ENCODE peak calls at places on chromosomes 11 and 22, in six cellular contexts. G is G401, N is amygdala, S is anterior cingulate cortex, W is H54, X is Calu3. L is an unnamed sample.
A peak's percentile ranks its signal among the peaks of the same experiment; 100 is the strongest.

GRCh38 chr11:123181075-123181474 is 14.0 kb downstream of the CLMP start:
- DNase-seq in G (no peak), N (no peak), S (no peak), W (no peak), X (no peak), L (no peak)

GRCh38 chr22:32803020-32803758 is 1.7 kb downstream of the TIMP3 start:
- DNase-seq in G (no peak), N (no peak), S (no peak), W (peak; percentile 29), X (no peak), L (no peak)

GRCh38 chr11:66904981-66905521 is 48.2 kb downstream of the LRFN4 start:
- DNase-seq in G (peak; percentile 48), N (no peak), S (no peak), W (no peak), X (no peak), L (no peak)

GRCh38 chr11:126547161-126547560 is 191.7 kb downstream of the ST3GAL4 start:
- DNase-seq in G (no peak), N (no peak), S (no peak), W (peak; percentile 61), X (no peak), L (no peak)

GRCh38 chr11:107689317-107690202 is 22.3 kb downstream of the SLN start:
- DNase-seq in G (peak; percentile 51), N (no peak), S (no peak), W (no peak), X (peak; percentile 62), L (peak; percentile 18)

GRCh38 chr11:121615506-121615905 is 162.7 kb upstream of the SORL1-AS1 start:
- DNase-seq in G (no peak), N (no peak), S (no peak), W (no peak), X (no peak), L (no peak)

GRCh38 chr11:134275534-134276395 is at the start of gene GLB1L3:
- DNase-seq in G (peak; percentile 81), N (no peak), S (peak; percentile 39), W (no peak), X (no peak), L (peak; percentile 30)

GRCh38 chr11:116312560-116313340 is 460.0 kb downstream of the BUD13 start:
- DNase-seq in G (peak; percentile 32), N (peak; percentile 38), S (peak; percentile 75), W (no peak), X (peak; percentile 68), L (no peak)

GRCh38 chr11:33692013-33692504 is 8.6 kb downstream of the C11orf91 start:
- DNase-seq in G (peak; percentile 55), N (no peak), S (peak; percentile 43), W (no peak), X (peak; percentile 84), L (no peak)

GRCh38 chr22:37167176-37167980 is 17.7 kb upstream of the IL2RB start:
- DNase-seq in G (no peak), N (no peak), S (no peak), W (no peak), X (no peak), L (no peak)

GRCh38 chr11:2209900-2210321 is 38.3 kb upstream of the TH start:
- DNase-seq in G (no peak), N (no peak), S (no peak), W (no peak), X (no peak), L (no peak)

GRCh38 chr22:38736257-38736570 is 19.6 kb downstream of the SUN2 start:
- DNase-seq in G (no peak), N (no peak), S (no peak), W (no peak), X (no peak), L (no peak)

GRCh38 chr11:19110290-19110689 is 6.7 kb upstream of the ZDHHC13 start:
- DNase-seq in G (no peak), N (no peak), S (peak; percentile 3), W (no peak), X (no peak), L (no peak)

GRCh38 chr22:46892866-46893265 is 130.4 kb downstream of the TBC1D22A start:
- DNase-seq in G (no peak), N (no peak), S (no peak), W (no peak), X (no peak), L (no peak)

GRCh38 chr22:40818747-40819662 is at the start of gene SLC25A17:
- DNase-seq in G (peak; percentile 92), N (peak; percentile 57), S (peak; percentile 86), W (peak; percentile 57), X (peak; percentile 91), L (peak; percentile 78)

GRCh38 chr11:72969894-72970335 is 155.7 kb downstream of the ATG16L2 start:
- DNase-seq in G (no peak), N (no peak), S (no peak), W (peak; percentile 18), X (no peak), L (no peak)